ENCODE peak calls at places on chromosome X, in five cellular contexts. Z, P, S, I and W are unnamed samples.

GRCh38 chrX:4547218-4547836 is 833.9 kb upstream of the PRKX start:
- DNase-seq in P (peak), S (peak), I (no peak), Z (peak), W (peak)

GRCh38 chrX:24902808-24903207 is 113.0 kb downstream of the ARX start:
- DNase-seq in I (no peak), S (no peak), Z (no peak), P (no peak), W (no peak)

GRCh38 chrX:39894626-39895025 is 203.1 kb downstream of the BCOR start:
- DNase-seq in I (no peak), P (peak), Z (no peak), S (peak), W (no peak)

GRCh38 chrX:12984629-12985303 is 9.9 kb downstream of the TMSB4X start:
- DNase-seq in S (no peak), I (no peak), Z (peak), P (peak), W (peak)

GRCh38 chrX:11499076-11500044 is 166.4 kb downstream of the ARHGAP6 start:
- DNase-seq in I (no peak), Z (no peak), S (no peak), P (peak), W (no peak)

GRCh38 chrX:41759817-41760216 is 35.8 kb downstream of the GPR82 start:
- DNase-seq in Z (no peak), P (no peak), I (no peak), S (no peak), W (no peak)

GRCh38 chrX:26822448-26822847 is 606.5 kb downstream of the MAGEB5 start:
- DNase-seq in S (no peak), I (no peak), P (no peak), Z (no peak), W (no peak)

GRCh38 chrX:74349387-74349786 is 45.4 kb downstream of the ZCCHC13 start:
- DNase-seq in Z (no peak), I (no peak), S (no peak), P (peak), W (no peak)

GRCh38 chrX:132843387-132843786 is 115.0 kb downstream of the HS6ST2 start:
- DNase-seq in S (no peak), P (peak), I (no peak), Z (no peak), W (no peak)

GRCh38 chrX:45351478-45351877 is 150.8 kb upstream of the DIPK2B start:
- DNase-seq in S (no peak), P (peak), I (no peak), Z (no peak), W (no peak)

GRCh38 chrX:107701493-107702121 is 73.3 kb downstream of the PRPS1 start:
- DNase-seq in P (no peak), I (no peak), Z (no peak), S (no peak), W (no peak)

GRCh38 chrX:150085881-150086280 is 147.6 kb upstream of the EOLA2 start:
- DNase-seq in S (no peak), I (no peak), Z (no peak), P (peak), W (no peak)

GRCh38 chrX:96361844-96362243 is 322.8 kb upstream of the DIAPH2 start:
- DNase-seq in I (no peak), S (no peak), Z (no peak), P (no peak), W (no peak)